ENCODE peak calls at places on chromosomes 7 and 10, in six cellular contexts. One of them, this sample, is unnamed.
A peak's percentile ranks its signal among the peaks of the same experiment; 100 is the strongest.

GRCh38 chr7:32518534-32519140 is 23.3 kb downstream of the AVL9 start:
- DNase-seq in stomach: no peak
- DNase-seq in uterus: no peak
- DNase-seq in EH: peak; percentile 50
- DNase-seq in MCF 10A: peak; percentile 62
- DNase-seq in neuronal stem cell: peak; percentile 51
- DNase-seq in this sample: peak; percentile 37

GRCh38 chr10:128763588-128763987 is 637.4 kb upstream of the MKI67 start:
- DNase-seq in MCF 10A: no peak
- DNase-seq in EH: no peak
- DNase-seq in uterus: no peak
- DNase-seq in stomach: no peak
- DNase-seq in neuronal stem cell: no peak
- DNase-seq in this sample: no peak

GRCh38 chr10:78851652-78852051 is 217.1 kb upstream of the ZMIZ1 start:
- DNase-seq in neuronal stem cell: no peak
- DNase-seq in stomach: no peak
- DNase-seq in uterus: no peak
- DNase-seq in MCF 10A: no peak
- DNase-seq in EH: peak; percentile 67
- DNase-seq in this sample: no peak

GRCh38 chr10:105187243-105187642 is 546.2 kb downstream of the SORCS3 start:
- DNase-seq in stomach: no peak
- DNase-seq in uterus: no peak
- DNase-seq in EH: no peak
- DNase-seq in MCF 10A: no peak
- DNase-seq in neuronal stem cell: no peak
- DNase-seq in this sample: peak; percentile 1

GRCh38 chr10:22931948-22932347 is 4.1 kb downstream of the ARMC3 start:
- DNase-seq in uterus: no peak
- DNase-seq in MCF 10A: peak; percentile 86
- DNase-seq in stomach: peak; percentile 35
- DNase-seq in neuronal stem cell: no peak
- DNase-seq in EH: peak; percentile 35
- DNase-seq in this sample: peak; percentile 75

GRCh38 chr10:117511601-117512390 is 30.8 kb upstream of the EMX2 start:
- DNase-seq in EH: no peak
- DNase-seq in neuronal stem cell: no peak
- DNase-seq in stomach: no peak
- DNase-seq in MCF 10A: no peak
- DNase-seq in uterus: no peak
- DNase-seq in this sample: no peak

GRCh38 chr7:79317728-79318127 is 135.7 kb downstream of the MAGI2 start:
- DNase-seq in MCF 10A: peak; percentile 73
- DNase-seq in stomach: no peak
- DNase-seq in neuronal stem cell: no peak
- DNase-seq in uterus: no peak
- DNase-seq in EH: peak; percentile 92
- DNase-seq in this sample: peak; percentile 96

GRCh38 chr7:108385834-108386422 is 70.3 kb downstream of the NRCAM start:
- DNase-seq in stomach: no peak
- DNase-seq in neuronal stem cell: no peak
- DNase-seq in uterus: no peak
- DNase-seq in EH: no peak
- DNase-seq in MCF 10A: no peak
- DNase-seq in this sample: no peak

GRCh38 chr7:152699101-152699500 is 23.2 kb upstream of the XRCC2 start:
- DNase-seq in EH: no peak
- DNase-seq in uterus: no peak
- DNase-seq in stomach: no peak
- DNase-seq in neuronal stem cell: no peak
- DNase-seq in MCF 10A: no peak
- DNase-seq in this sample: no peak

GRCh38 chr7:104775581-104775980 is 238.4 kb upstream of the KMT2E start:
- DNase-seq in neuronal stem cell: no peak
- DNase-seq in stomach: no peak
- DNase-seq in MCF 10A: no peak
- DNase-seq in EH: no peak
- DNase-seq in uterus: no peak
- DNase-seq in this sample: no peak

GRCh38 chr7:18509491-18509890 is 13.9 kb downstream of the HDAC9 start:
- DNase-seq in neuronal stem cell: no peak
- DNase-seq in MCF 10A: no peak
- DNase-seq in uterus: no peak
- DNase-seq in EH: no peak
- DNase-seq in stomach: no peak
- DNase-seq in this sample: no peak

GRCh38 chr10:11882646-11883375 is 59.7 kb downstream of the PROSER2 start:
- DNase-seq in stomach: no peak
- DNase-seq in EH: peak; percentile 17
- DNase-seq in neuronal stem cell: no peak
- DNase-seq in uterus: no peak
- DNase-seq in MCF 10A: no peak
- DNase-seq in this sample: no peak

GRCh38 chr7:151249732-151250072 is 1.2 kb upstream of the SMARCD3 start:
- DNase-seq in uterus: peak; percentile 75
- DNase-seq in neuronal stem cell: peak; percentile 27
- DNase-seq in MCF 10A: peak; percentile 53
- DNase-seq in EH: peak; percentile 77
- DNase-seq in stomach: peak; percentile 72
- DNase-seq in this sample: peak; percentile 39

GRCh38 chr10:109780997-109781396 is 142.3 kb downstream of the XPNPEP1 start:
- DNase-seq in EH: no peak
- DNase-seq in neuronal stem cell: no peak
- DNase-seq in uterus: no peak
- DNase-seq in MCF 10A: no peak
- DNase-seq in stomach: no peak
- DNase-seq in this sample: no peak

GRCh38 chr10:126663328-126663727 is 7.2 kb downstream of the C10orf90 start:
- DNase-seq in neuronal stem cell: no peak
- DNase-seq in uterus: peak; percentile 47
- DNase-seq in MCF 10A: peak; percentile 81
- DNase-seq in EH: peak; percentile 11
- DNase-seq in stomach: no peak
- DNase-seq in this sample: peak; percentile 49

GRCh38 chr7:34991938-34992840 is 45.1 kb downstream of the DPY19L1 start:
- DNase-seq in neuronal stem cell: no peak
- DNase-seq in MCF 10A: peak; percentile 58
- DNase-seq in uterus: no peak
- DNase-seq in stomach: no peak
- DNase-seq in EH: peak; percentile 57
- DNase-seq in this sample: peak; percentile 70

GRCh38 chr10:132096863-132097478 is 31.2 kb downstream of the JAKMIP3 start:
- DNase-seq in MCF 10A: no peak
- DNase-seq in neuronal stem cell: no peak
- DNase-seq in EH: no peak
- DNase-seq in stomach: peak; percentile 18
- DNase-seq in uterus: no peak
- DNase-seq in this sample: no peak

GRCh38 chr7:143205560-143206293 is 16.1 kb upstream of the TAS2R40 start:
- DNase-seq in neuronal stem cell: no peak
- DNase-seq in MCF 10A: no peak
- DNase-seq in EH: peak; percentile 32
- DNase-seq in uterus: no peak
- DNase-seq in stomach: no peak
- DNase-seq in this sample: no peak

GRCh38 chr7:10860516-10860915 is 113.2 kb upstream of the PHF14 start:
- DNase-seq in MCF 10A: peak; percentile 58
- DNase-seq in neuronal stem cell: no peak
- DNase-seq in EH: no peak
- DNase-seq in uterus: no peak
- DNase-seq in stomach: no peak
- DNase-seq in this sample: no peak

GRCh38 chr7:113936535-113936934 is 17.7 kb upstream of the PPP1R3A start:
- DNase-seq in stomach: no peak
- DNase-seq in neuronal stem cell: no peak
- DNase-seq in uterus: no peak
- DNase-seq in MCF 10A: no peak
- DNase-seq in EH: no peak
- DNase-seq in this sample: no peak

GRCh38 chr7:85471740-85472139 is 284.9 kb upstream of the SEMA3D start:
- DNase-seq in EH: peak; percentile 81
- DNase-seq in neuronal stem cell: no peak
- DNase-seq in uterus: no peak
- DNase-seq in stomach: no peak
- DNase-seq in MCF 10A: no peak
- DNase-seq in this sample: peak; percentile 88

This sample was measured in iris pigment epithelial cell.